ENCODE peak calls at places on chromosome 13, in ten cellular contexts. M is uterus, O is testis, Q is body of pancreas, R is heart left ventricle, T is esophagus squamous epithelium, X is suprapubic skin, K is ovary, F is HepG2, J is IMR-90. S is an unnamed sample. For H3K4me1 and H3K9me3, the result is how much of the 10 kb centered on the place peaks cover.

GRCh38 chr13:77306458-77306857 is 20.4 kb downstream of the MYCBP2 start:
- DNase-seq in M (no peak), O (no peak), Q (no peak), R (no peak), T (no peak), X (no peak), K (no peak), F (no peak), J (no peak), S (no peak)

GRCh38 chr13:42487221-42487620 is 86.7 kb upstream of the TNFSF11 start:
- DNase-seq in M (no peak), O (no peak), Q (no peak), R (no peak), T (no peak), X (no peak), K (no peak), F (no peak), J (peak), S (no peak)

GRCh38 chr13:59823495-59823894 is 340.2 kb downstream of the DIAPH3 start:
- DNase-seq in M (no peak), O (no peak), Q (no peak), R (no peak), T (no peak), X (no peak), K (no peak), F (no peak), J (peak), S (no peak)

GRCh38 chr13:112174476-112175110 is 107.6 kb downstream of the SOX1 start:
- DNase-seq in M (no peak), O (no peak), Q (no peak), R (no peak), T (no peak), X (no peak), K (no peak), F (no peak), J (no peak), S (no peak)

GRCh38 chr13:40664100-40665060 is 2.1 kb downstream of the FOXO1 start:
- DNase-seq in M (peak), O (peak), Q (peak), R (peak), T (no peak), X (peak), K (peak), F (peak), J (no peak), S (peak)

GRCh38 chr13:67977081-67977480 is 746.9 kb upstream of the PCDH9 start:
- DNase-seq in M (no peak), O (no peak), Q (no peak), R (no peak), T (no peak), X (no peak), K (no peak), F (no peak), J (no peak), S (no peak)

GRCh38 chr13:43058318-43058674 is 34.9 kb downstream of the DNAJC15 start:
- DNase-seq in M (no peak), O (no peak), Q (no peak), R (no peak), T (no peak), X (no peak), K (no peak), F (peak), J (peak), S (no peak)

GRCh38 chr13:106104281-106104901 is 431.1 kb downstream of the EFNB2 start:
- DNase-seq in M (no peak), O (no peak), Q (no peak), R (no peak), T (no peak), X (no peak), K (no peak), F (no peak), J (peak), S (no peak)

GRCh38 chr13:43751624-43752023 is 35.1 kb downstream of the ENOX1 start:
- DNase-seq in M (no peak), O (no peak), Q (no peak), R (no peak), T (no peak), X (no peak), K (no peak), F (no peak), J (peak), S (no peak)

GRCh38 chr13:77429320-77430142 is 102.6 kb upstream of the MYCBP2 start:
- DNase-seq in M (no peak), O (no peak), Q (no peak), R (no peak), T (no peak), X (no peak), K (no peak), F (no peak), J (no peak), S (no peak)

GRCh38 chr13:76398426-76398825 is 487.8 kb downstream of the KCTD12 start:
- DNase-seq in M (no peak), O (no peak), Q (no peak), R (no peak), T (no peak), X (no peak), K (no peak), F (no peak), J (peak), S (no peak)

GRCh38 chr13:106440846-106441245 is 94.6 kb downstream of the EFNB2 start:
- DNase-seq in M (no peak), O (no peak), Q (no peak), R (no peak), T (no peak), X (no peak), K (no peak), F (no peak), J (no peak), S (no peak)

GRCh38 chr13:33208290-33208990 is 77.1 kb downstream of the STARD13 start:
- DNase-seq in M (no peak), O (no peak), Q (no peak), R (no peak), T (no peak), X (no peak), K (no peak), F (no peak), J (no peak), S (no peak)
- H3K4me1 ChIP-seq in M (under half), O (under half), Q (half or more), R (under half), T (under half), X (half or more), K (under half), F (under half), J (under half), S (under half)

DNA sequence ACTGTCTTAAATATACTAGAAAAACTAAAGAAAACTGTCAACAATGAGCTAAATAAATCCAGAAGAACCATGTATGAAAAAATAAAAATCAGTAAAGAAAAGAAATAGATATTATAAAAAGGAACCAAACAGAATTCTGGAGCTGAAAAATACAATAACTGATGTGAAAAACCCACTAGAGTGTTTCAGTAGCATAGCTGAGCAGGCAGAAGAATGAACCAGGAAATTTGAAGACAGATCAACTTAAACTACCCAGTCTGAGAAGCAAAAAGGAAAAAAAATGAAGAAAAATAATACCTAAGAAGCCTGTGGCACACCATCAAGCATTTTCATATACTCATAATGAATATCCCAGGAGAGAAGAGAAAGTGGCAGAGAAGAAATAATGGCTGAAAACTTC is 240.1 kb upstream of the RXFP2 start:
- DNase-seq in M (no peak), O (no peak), Q (no peak), R (no peak), T (no peak), X (no peak), K (no peak), F (no peak), J (no peak), S (no peak)
- H3K9me3 ChIP-seq in M (under half), O (under half), Q (under half), R (under half), T (under half), X (under half), K (under half), F (under half), J (under half), S (under half)

GRCh38 chr13:113209336-113209879 is at the start of gene CUL4A:
- DNase-seq in M (peak), O (peak), Q (peak), R (peak), T (no peak), X (peak), K (peak), F (peak), J (peak), S (peak)

GRCh38 chr13:113208424-113209335 is at the start of gene PCID2:
- DNase-seq in M (peak), O (peak), Q (peak), R (peak), T (peak), X (peak), K (peak), F (peak), J (peak), S (peak)

GRCh38 chr13:113211774-113212173 is 2.4 kb downstream of the CUL4A start:
- DNase-seq in M (no peak), O (no peak), Q (no peak), R (no peak), T (no peak), X (no peak), K (no peak), F (peak), J (no peak), S (no peak)

GRCh38 chr13:113210834-113211233 is 1.4 kb downstream of the CUL4A start:
- DNase-seq in M (no peak), O (no peak), Q (no peak), R (no peak), T (no peak), X (no peak), K (no peak), F (no peak), J (no peak), S (no peak)

DNA sequence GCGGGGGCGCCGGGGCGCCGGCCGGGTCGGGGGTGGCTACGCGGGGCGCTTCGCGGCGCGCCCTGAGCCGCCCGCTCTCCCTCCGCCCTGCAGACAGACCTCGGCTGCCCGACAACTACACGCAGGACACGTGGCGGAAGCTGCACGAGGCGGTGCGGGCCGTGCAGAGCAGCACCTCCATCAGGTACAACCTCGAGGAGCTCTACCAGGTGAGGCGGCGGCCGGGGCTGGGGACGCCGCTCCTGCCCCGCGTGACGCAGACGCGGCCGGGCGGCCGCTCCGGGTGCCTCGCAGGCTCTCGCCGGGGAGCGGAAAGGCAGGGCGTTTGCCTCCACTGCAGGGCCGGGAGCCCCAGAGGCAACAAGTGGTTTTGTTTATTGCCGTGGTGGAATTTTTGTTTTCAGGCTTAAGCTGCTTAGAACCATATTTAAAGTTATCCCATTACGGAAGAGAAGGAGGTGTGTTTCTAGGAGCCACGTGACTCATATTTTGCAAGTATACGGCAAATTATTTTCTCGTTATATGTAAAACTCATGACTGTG is 538 bp downstream of the CUL4A start:
- DNase-seq in M (peak), O (peak), Q (peak), R (peak), T (no peak), X (peak), K (peak), F (peak), J (peak), S (no peak)
- TF ChIP-seq POLR2A in M (no peak), O (no peak), Q (no peak), R (peak), T (no peak), X (no peak), K (no peak), F (no peak), J (no peak), S (no peak)

DNA sequence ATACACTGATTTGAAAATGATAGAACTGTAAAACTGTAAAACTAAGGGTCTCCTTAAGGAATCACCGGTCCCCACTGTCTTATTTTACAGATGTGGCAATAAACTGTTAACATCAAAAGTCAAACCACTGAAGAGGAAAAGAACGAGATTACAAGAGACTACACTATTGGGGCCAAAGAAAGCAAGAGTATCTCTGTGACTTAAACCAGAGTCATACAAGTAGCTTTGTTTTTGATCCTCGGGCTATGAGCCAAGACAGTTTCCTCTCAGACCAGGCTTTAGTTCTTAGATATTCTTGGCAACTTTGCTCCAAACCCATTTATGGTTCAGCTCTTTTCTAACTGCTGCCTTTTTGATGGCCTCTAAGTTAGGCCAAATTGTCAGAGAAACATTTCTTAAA is 113.8 kb downstream of the TBC1D4 start:
- DNase-seq in M (no peak), O (peak), Q (no peak), R (peak), T (no peak), X (no peak), K (peak), F (no peak), J (peak), S (peak)
- H3K4me1 ChIP-seq in M (under half), O (under half), Q (under half), R (under half), T (under half), X (under half), K (under half), F (half or more), J (under half), S (half or more)

GRCh38 chr13:19060311-19061002 is 121.2 kb downstream of the TUBA3C start:
- DNase-seq in M (no peak), O (no peak), Q (no peak), R (no peak), T (no peak), X (no peak), K (no peak), F (no peak), J (no peak), S (no peak)

GRCh38 chr13:19059016-19059780 is 122.4 kb downstream of the TUBA3C start:
- DNase-seq in M (no peak), O (no peak), Q (no peak), R (no peak), T (no peak), X (no peak), K (no peak), F (no peak), J (no peak), S (no peak)

GRCh38 chr13:19062019-19062646 is 119.5 kb downstream of the TUBA3C start:
- DNase-seq in M (no peak), O (no peak), Q (no peak), R (no peak), T (no peak), X (no peak), K (no peak), F (no peak), J (no peak), S (no peak)

GRCh38 chr13:19062801-19063200 is 118.8 kb downstream of the TUBA3C start:
- DNase-seq in M (no peak), O (no peak), Q (no peak), R (no peak), T (no peak), X (no peak), K (no peak), F (no peak), J (no peak), S (no peak)

DNA sequence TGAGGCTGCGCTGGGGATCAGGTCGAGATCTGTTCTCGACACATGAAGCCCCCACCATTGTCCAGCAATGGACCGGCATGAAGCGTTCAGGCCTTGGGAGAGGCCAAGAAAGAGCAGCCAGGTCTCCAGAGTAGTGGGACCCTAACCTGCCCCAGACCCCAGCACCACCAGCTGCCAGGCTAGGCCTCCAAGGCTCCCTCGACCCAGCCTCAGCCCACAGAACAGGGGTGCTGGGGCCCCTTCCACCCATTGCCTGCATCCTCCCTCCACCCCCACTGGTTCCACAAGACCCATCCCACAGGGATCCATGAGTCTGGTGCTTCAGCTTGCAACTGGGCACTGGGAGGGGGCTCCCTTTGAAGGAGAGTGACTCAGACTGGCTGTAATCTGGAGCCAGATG is 120.3 kb downstream of the TUBA3C start:
- DNase-seq in M (no peak), O (no peak), Q (no peak), R (no peak), T (no peak), X (no peak), K (no peak), F (no peak), J (no peak), S (no peak)
- H3K9me3 ChIP-seq in M (under half), O (under half), Q (under half), R (under half), T (under half), X (under half), K (under half), F (under half), J (half or more), S (under half)

GRCh38 chr13:31199849-31200635 is at the start of gene B3GLCT:
- DNase-seq in M (peak), O (peak), Q (peak), R (peak), T (peak), X (peak), K (peak), F (peak), J (peak), S (peak)
- TF ChIP-seq POLR2A in M (peak), O (no peak), Q (peak), R (no peak), T (no peak), X (peak), K (no peak), F (peak), J (no peak), S (no peak)

DNA sequence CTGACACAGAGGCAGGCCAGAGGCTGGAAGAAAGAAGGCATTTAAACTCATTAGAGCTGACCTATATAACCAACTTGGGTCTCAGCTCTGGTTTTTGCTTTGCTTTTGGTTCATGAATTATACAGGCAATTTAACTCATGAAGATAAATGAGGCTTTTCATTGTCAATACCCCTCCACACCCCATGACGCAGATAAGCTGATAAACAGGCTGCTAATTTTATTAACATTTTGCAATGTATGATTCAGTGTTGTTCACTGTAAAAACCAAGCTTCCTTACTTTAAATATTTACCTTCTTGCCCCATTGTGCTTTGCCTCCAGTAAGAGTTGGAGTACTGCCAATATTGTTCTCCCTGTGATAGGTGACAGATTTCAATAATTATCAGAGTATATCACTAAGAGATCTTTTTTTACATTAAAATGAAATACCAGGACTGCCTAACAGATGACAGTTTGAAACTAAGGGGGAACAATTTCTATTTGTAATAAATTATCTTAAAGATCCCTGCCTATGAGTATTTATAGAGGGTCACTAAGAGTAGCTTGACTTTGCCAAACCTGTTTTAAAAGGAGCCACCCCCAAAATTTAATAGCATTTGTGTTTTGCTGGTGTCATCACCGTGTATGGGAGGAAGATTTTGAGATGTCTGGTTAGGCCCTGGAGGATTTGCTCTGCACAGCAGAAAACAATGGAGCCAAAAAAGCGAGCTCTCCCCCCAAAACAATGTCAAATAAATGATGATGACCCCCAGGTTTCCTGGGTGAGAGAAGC is 472.7 kb upstream of the NBEA start:
- DNase-seq in M (no peak), O (no peak), Q (no peak), R (no peak), T (no peak), X (no peak), K (no peak), F (no peak), J (no peak), S (no peak)
- H3K4me1 ChIP-seq in M (under half), O (under half), Q (under half), R (under half), T (under half), X (under half), K (under half), F (under half), J (under half), S (under half)

DNA sequence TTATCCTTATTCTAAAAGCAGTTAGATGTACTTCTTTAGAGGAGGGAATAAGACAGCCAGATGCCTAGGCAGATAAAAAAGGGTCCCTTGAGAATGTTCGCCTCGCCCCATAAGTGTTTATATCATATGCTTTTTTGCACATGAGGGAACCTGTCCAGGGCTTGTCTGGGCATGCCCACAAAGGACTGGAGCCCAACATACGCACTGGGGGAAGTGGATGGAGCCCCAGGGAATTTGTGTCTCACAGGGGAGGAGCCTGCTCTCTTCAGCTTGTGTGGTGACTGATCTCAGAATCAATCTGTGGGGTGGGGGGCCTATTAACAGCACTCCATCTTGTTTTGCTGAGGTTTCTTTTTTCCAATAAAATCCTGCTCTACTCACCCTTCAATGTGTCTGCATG is 22.6 kb downstream of the MED4 start:
- DNase-seq in M (no peak), O (no peak), Q (no peak), R (no peak), T (no peak), X (no peak), K (no peak), F (no peak), J (no peak), S (no peak)
- H3K9me3 ChIP-seq in M (under half), O (under half), Q (under half), R (under half), T (under half), X (under half), K (under half), F (under half), J (under half), S (under half)

GRCh38 chr13:91355099-91355825 is 7.8 kb downstream of the MIR17HG start:
- DNase-seq in M (no peak), O (no peak), Q (no peak), R (no peak), T (no peak), X (no peak), K (no peak), F (no peak), J (no peak), S (no peak)
- TF ChIP-seq POLR2A in M (no peak), O (no peak), Q (no peak), R (no peak), T (no peak), X (no peak), K (no peak), F (peak), J (no peak), S (no peak)